ENCODE peak calls at places on chromosome 3, in four cellular contexts. W, T, C and Q are unnamed samples.

GRCh38 chr3:158617982-158618875 is 26.1 kb upstream of the GFM1 start:
- DNase-seq in W (no peak), T (no peak), C (peak), Q (no peak)

GRCh38 chr3:30073622-30074021 is 532.8 kb upstream of the TGFBR2 start:
- DNase-seq in W (no peak), T (no peak), C (peak), Q (peak)

GRCh38 chr3:155070316-155070715 is 9.8 kb upstream of the MME start:
- DNase-seq in W (no peak), T (no peak), C (no peak), Q (no peak)

GRCh38 chr3:101179637-101180036 is 140.7 kb downstream of the IMPG2 start:
- DNase-seq in W (peak), T (peak), C (no peak), Q (no peak)

GRCh38 chr3:120196812-120197211 is 88.2 kb downstream of the GPR156 start:
- DNase-seq in W (no peak), T (no peak), C (no peak), Q (peak)

GRCh38 chr3:10116138-10116460 is 624 bp downstream of the BRK1 start:
- DNase-seq in W (no peak), T (no peak), C (no peak), Q (peak)

GRCh38 chr3:124587053-124587408 is 143.2 kb upstream of the UMPS start:
- DNase-seq in W (no peak), T (no peak), C (no peak), Q (peak)

GRCh38 chr3:177893321-177893720 is 642.9 kb upstream of the KCNMB2 start:
- DNase-seq in W (no peak), T (no peak), C (peak), Q (peak)

GRCh38 chr3:47227678-47228077 is 54.9 kb downstream of the KIF9 start:
- DNase-seq in W (no peak), T (peak), C (no peak), Q (no peak)

GRCh38 chr3:108031893-108032292 is 58.9 kb downstream of the CD47 start:
- DNase-seq in W (no peak), T (peak), C (no peak), Q (peak)

GRCh38 chr3:175248832-175249231 is 389.7 kb downstream of the NAALADL2 start:
- DNase-seq in W (no peak), T (no peak), C (no peak), Q (no peak)

GRCh38 chr3:162544246-162544645 is 1047.6 kb downstream of the OTOL1 start:
- DNase-seq in W (no peak), T (no peak), C (no peak), Q (no peak)

GRCh38 chr3:37594873-37595783 is 266.6 kb upstream of the CTDSPL start:
- DNase-seq in W (no peak), T (no peak), C (no peak), Q (peak)

GRCh38 chr3:170274641-170275040 is 52.4 kb downstream of the PRKCI start:
- DNase-seq in W (no peak), T (no peak), C (no peak), Q (no peak)

GRCh38 chr3:66618066-66618465 is 117.2 kb upstream of the LRIG1 start:
- DNase-seq in W (peak), T (peak), C (no peak), Q (no peak)

GRCh38 chr3:54663558-54664114 is 264.2 kb downstream of the LRTM1 start:
- DNase-seq in W (no peak), T (no peak), C (no peak), Q (no peak)

GRCh38 chr3:56874269-56874668 is 72.5 kb upstream of the ARHGEF3 start:
- DNase-seq in W (no peak), T (peak), C (no peak), Q (no peak)

GRCh38 chr3:52444860-52445793 is at the start of gene SEMA3G:
- DNase-seq in W (no peak), T (peak), C (peak), Q (peak)

GRCh38 chr3:10280177-10280529 is 12.6 kb downstream of the GHRL start:
- DNase-seq in W (no peak), T (no peak), C (no peak), Q (peak)

GRCh38 chr3:99532246-99532645 is 106.1 kb upstream of the COL8A1 start:
- DNase-seq in W (peak), T (peak), C (peak), Q (peak)

GRCh38 chr3:48420561-48420960 is 9.3 kb downstream of the PLXNB1 start:
- DNase-seq in W (no peak), T (no peak), C (no peak), Q (no peak)

GRCh38 chr3:12630292-12630691 is 33.6 kb downstream of the RAF1 start:
- DNase-seq in W (no peak), T (no peak), C (no peak), Q (no peak)

GRCh38 chr3:73540969-73541740 is 83.6 kb downstream of the PDZRN3 start:
- DNase-seq in W (no peak), T (peak), C (no peak), Q (peak)

GRCh38 chr3:9883676-9884554 is 3.9 kb upstream of the CIDEC start:
- DNase-seq in W (peak), T (peak), C (no peak), Q (no peak)

GRCh38 chr3:105214575-105214974 is 152.1 kb upstream of the ALCAM start:
- DNase-seq in W (no peak), T (no peak), C (no peak), Q (no peak)

GRCh38 chr3:58038675-58039302 is 30.6 kb downstream of the FLNB start:
- DNase-seq in W (no peak), T (no peak), C (no peak), Q (peak)

GRCh38 chr3:50268276-50268675 is 671 bp upstream of the SEMA3B start:
- DNase-seq in W (no peak), T (no peak), C (no peak), Q (no peak)
- H3K4me3 ChIP-seq in W (no peak), T (peak), C (no peak), Q (no peak)

DNA sequence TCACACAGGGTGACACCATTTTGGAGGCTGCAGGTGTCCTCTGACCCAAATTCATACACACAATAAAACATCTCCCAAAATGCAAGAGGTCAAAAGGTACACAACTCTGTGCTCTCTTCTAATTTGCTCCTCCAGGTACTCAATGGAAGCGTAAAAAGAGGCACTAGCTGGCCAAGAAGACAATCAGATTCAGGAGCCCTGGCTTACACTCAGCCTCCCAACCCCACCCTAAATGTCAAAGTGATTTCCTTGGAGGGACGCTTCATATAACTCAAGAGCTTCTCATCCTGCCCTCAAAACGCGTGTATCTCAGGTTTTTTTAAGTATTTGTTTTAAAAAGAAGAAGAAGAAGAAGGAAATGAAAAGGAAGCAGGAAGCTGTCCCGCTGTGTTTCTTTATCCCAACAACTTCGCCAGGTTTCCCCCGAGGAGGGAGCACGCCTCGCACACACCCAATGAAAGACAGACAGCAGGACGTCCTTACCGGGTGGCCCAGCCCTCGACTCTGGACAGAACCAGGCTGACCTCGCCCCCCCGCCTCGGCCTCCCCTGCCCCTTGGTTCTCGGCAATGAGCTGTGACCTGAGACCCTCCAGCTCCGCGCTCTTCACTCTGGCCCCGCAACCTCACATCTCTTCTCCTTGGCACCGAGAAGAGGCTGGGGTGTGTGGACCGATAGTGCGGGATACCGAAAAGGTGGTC is 620.7 kb upstream of the ZNF385D start:
- DNase-seq in W (no peak), T (no peak), C (no peak), Q (no peak)
- H3K4me3 ChIP-seq in W (peak), T (no peak), C (no peak), Q (no peak)

DNA sequence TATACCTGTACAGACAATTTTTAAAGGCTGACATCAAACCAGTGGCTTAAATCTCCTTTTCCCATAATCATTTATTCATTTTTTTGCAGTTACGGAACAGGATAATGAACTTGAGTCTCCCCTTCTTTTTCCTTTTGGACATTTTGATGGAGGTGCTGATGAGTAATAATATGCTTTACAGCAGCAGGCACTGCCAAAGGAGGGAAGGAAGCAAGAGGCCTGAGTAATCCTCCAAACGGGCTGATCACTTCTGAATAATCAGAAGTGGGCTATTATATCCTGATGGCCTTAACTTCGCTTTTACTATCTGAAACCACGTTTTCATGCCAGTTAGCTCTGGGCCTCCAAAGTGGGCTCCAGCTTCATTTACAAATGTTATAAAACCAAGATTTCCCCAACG is 527.2 kb downstream of the FOXP1 start:
- DNase-seq in W (no peak), T (peak), C (no peak), Q (peak)
- H3K4me3 ChIP-seq in W (no peak), T (no peak), C (no peak), Q (peak)

GRCh38 chr3:194768586-194768985 is 82.9 kb downstream of the FAM43A start:
- DNase-seq in W (no peak), T (no peak), C (no peak), Q (no peak)
- H3K4me3 ChIP-seq in W (no peak), T (peak), C (peak), Q (no peak)

GRCh38 chr3:172530566-172530965 is 7.3 kb upstream of the TNFSF10 start:
- DNase-seq in W (no peak), T (peak), C (no peak), Q (no peak)

GRCh38 chr3:172524611-172525010 is 1.4 kb upstream of the TNFSF10 start:
- DNase-seq in W (no peak), T (peak), C (no peak), Q (no peak)

GRCh38 chr3:172528677-172529076 is 5.4 kb upstream of the TNFSF10 start:
- DNase-seq in W (no peak), T (no peak), C (no peak), Q (no peak)

GRCh38 chr3:172525116-172525613 is 1.9 kb upstream of the TNFSF10 start:
- DNase-seq in W (no peak), T (no peak), C (no peak), Q (no peak)

GRCh38 chr3:172530101-172530561 is 6.9 kb upstream of the TNFSF10 start:
- DNase-seq in W (no peak), T (no peak), C (no peak), Q (no peak)
- H3K4me3 ChIP-seq in W (no peak), T (no peak), C (no peak), Q (no peak)

GRCh38 chr3:87969620-87970019 is 89.2 kb downstream of the CGGBP1 start:
- DNase-seq in W (no peak), T (no peak), C (no peak), Q (no peak)

GRCh38 chr3:87968668-87969067 is 90.1 kb downstream of the CGGBP1 start:
- DNase-seq in W (no peak), T (no peak), C (no peak), Q (no peak)
- H3K4me3 ChIP-seq in W (no peak), T (no peak), C (no peak), Q (no peak)

DNA sequence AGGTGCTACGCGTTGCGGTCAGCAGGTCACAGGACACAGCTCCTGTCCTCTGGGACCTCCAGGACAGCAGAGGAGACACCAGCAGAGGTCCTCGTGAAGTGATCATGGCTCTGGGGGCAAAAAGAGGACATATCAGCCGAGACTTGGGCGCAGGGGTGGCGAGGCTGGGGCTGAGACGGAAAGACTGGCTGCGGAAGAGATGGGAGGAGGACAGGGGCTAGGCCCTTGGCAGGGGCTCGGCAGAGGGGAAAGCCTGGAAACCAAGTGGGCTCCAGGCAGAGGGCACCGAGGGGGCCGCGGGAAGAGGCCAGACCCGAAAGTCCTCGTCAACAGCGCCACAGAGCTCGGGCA is 4.9 kb upstream of the CFAP100 start:
- DNase-seq in W (no peak), T (no peak), C (no peak), Q (no peak)
- H3K4me3 ChIP-seq in W (no peak), T (no peak), C (peak), Q (peak)

GRCh38 chr3:197305854-197306253 is 7.4 kb upstream of the DLG1 start:
- DNase-seq in W (peak), T (peak), C (no peak), Q (no peak)
- H3K4me3 ChIP-seq in W (no peak), T (no peak), C (no peak), Q (no peak)